ENCODE peak calls at places on chromosomes 3 and 15, in nine cellular contexts. J is left ventricle myocardium inferior; Q is body of pancreas; X is adrenal gland; K is testis; U is endodermal cell; F is thoracic aorta; I is CD8-positive, alpha-beta memory T cell; A is hepatocyte. Y is an unnamed sample.

GRCh38 chr3:50153782-50154475 is 1.2 kb upstream of the SEMA3F start:
- DNase-seq in J (no peak), Q (no peak), X (no peak), K (no peak), U (peak; percentile 62), F (no peak), I (no peak), A (no peak), Y (no peak)

GRCh38 chr3:111668912-111669488 is 73.9 kb upstream of the ZBED2 start:
- DNase-seq in J (no peak), Q (no peak), X (no peak), K (no peak), U (no peak), F (no peak), I (peak; percentile 59), A (peak; percentile 74), Y (no peak)

GRCh38 chr3:114242947-114243346 is 5.6 kb upstream of the ZNF80 start:
- DNase-seq in J (no peak), Q (no peak), X (no peak), K (no peak), U (no peak), F (no peak), I (no peak), A (no peak), Y (no peak)

GRCh38 chr3:5728085-5728484 is 540.6 kb downstream of the EDEM1 start:
- DNase-seq in J (no peak), Q (no peak), X (no peak), K (no peak), U (peak; percentile 19), F (no peak), I (no peak), A (no peak), Y (no peak)

GRCh38 chr3:112775011-112775742 is 71.5 kb downstream of the CD200R1L start:
- DNase-seq in J (no peak), Q (no peak), X (no peak), K (no peak), U (no peak), F (no peak), I (no peak), A (no peak), Y (peak; percentile 62)

GRCh38 chr3:172626241-172626640 is 84.6 kb downstream of the NCEH1 start:
- DNase-seq in J (no peak), Q (no peak), X (no peak), K (no peak), U (no peak), F (no peak), I (no peak), A (no peak), Y (peak; percentile 79)

GRCh38 chr3:63654931-63655330 is 2.5 kb downstream of the SNTN start:
- DNase-seq in J (no peak), Q (no peak), X (no peak), K (no peak), U (no peak), F (no peak), I (no peak), A (no peak), Y (no peak)

GRCh38 chr3:41681479-41681878 is 280.4 kb downstream of the ULK4 start:
- DNase-seq in J (no peak), Q (no peak), X (no peak), K (no peak), U (no peak), F (no peak), I (no peak), A (peak; percentile 23), Y (peak; percentile 25)

GRCh38 chr3:71629289-71630252 is 46.0 kb upstream of the FOXP1 start:
- DNase-seq in J (no peak), Q (no peak), X (peak; percentile 20), K (peak; percentile 25), U (no peak), F (no peak), I (no peak), A (no peak), Y (peak; percentile 1)

GRCh38 chr15:90571063-90571541 is 41.4 kb downstream of the CRTC3 start:
- DNase-seq in J (peak; percentile 38), Q (no peak), X (peak; percentile 80), K (peak; percentile 62), U (no peak), F (peak; percentile 36), I (no peak), A (no peak), Y (peak; percentile 45)

GRCh38 chr3:129507181-129507831 is 21.1 kb upstream of the RHO start:
- DNase-seq in J (peak; percentile 55), Q (no peak), X (no peak), K (no peak), U (no peak), F (no peak), I (no peak), A (no peak), Y (no peak)

GRCh38 chr3:112799946-112800345 is 46.7 kb downstream of the CD200R1L start:
- DNase-seq in J (no peak), Q (no peak), X (no peak), K (no peak), U (no peak), F (no peak), I (no peak), A (no peak), Y (no peak)

GRCh38 chr3:129756871-129757270 is 136.6 kb downstream of the TMCC1 start:
- DNase-seq in J (no peak), Q (no peak), X (no peak), K (no peak), U (no peak), F (no peak), I (no peak), A (no peak), Y (peak; percentile 69)

GRCh38 chr3:111737712-111738097 is 121.4 kb upstream of the PHLDB2 start:
- DNase-seq in J (peak; percentile 31), Q (peak; percentile 76), X (peak; percentile 67), K (peak; percentile 69), U (no peak), F (peak; percentile 40), I (no peak), A (peak; percentile 72), Y (peak; percentile 87)

GRCh38 chr15:51099185-51099584 is 4.5 kb upstream of the TNFAIP8L3 start:
- DNase-seq in J (no peak), Q (no peak), X (no peak), K (no peak), U (no peak), F (no peak), I (no peak), A (no peak), Y (no peak)

GRCh38 chr3:50274371-50275104 is 4.3 kb upstream of the LSMEM2 start:
- DNase-seq in J (peak; percentile 63), Q (peak; percentile 71), X (peak; percentile 83), K (peak; percentile 74), U (peak; percentile 96), F (no peak), I (peak; percentile 60), A (peak; percentile 83), Y (no peak)

GRCh38 chr15:77419050-77419835 is 661 bp downstream of the PEAK1 start:
- DNase-seq in J (peak; percentile 56), Q (peak; percentile 37), X (peak; percentile 25), K (peak; percentile 54), U (peak; percentile 80), F (no peak), I (peak; percentile 51), A (peak; percentile 66), Y (peak; percentile 35)

GRCh38 chr15:85307687-85308045 is 72.7 kb upstream of the AKAP13 start:
- DNase-seq in J (no peak), Q (peak; percentile 64), X (no peak), K (no peak), U (no peak), F (no peak), I (no peak), A (no peak), Y (no peak)

GRCh38 chr3:123668906-123669305 is 84.1 kb upstream of the HACD2 start:
- DNase-seq in J (no peak), Q (no peak), X (no peak), K (no peak), U (no peak), F (no peak), I (no peak), A (no peak), Y (no peak)
- H3K36me3 ChIP-seq in J (no peaks in the 10 kb centered on the region), Q (no peaks in the 10 kb centered on the region), X (no peaks in the 10 kb centered on the region), K (no peaks in the 10 kb centered on the region), U (no peaks in the 10 kb centered on the region), F (peaks cover 39% of the 10 kb centered on the region), I (no peaks in the 10 kb centered on the region), A (no peaks in the 10 kb centered on the region), Y (no peaks in the 10 kb centered on the region)

GRCh38 chr3:48929358-48930035 is 10.9 kb downstream of the ARIH2 start:
- DNase-seq in J (no peak), Q (no peak), X (no peak), K (no peak), U (no peak), F (no peak), I (no peak), A (no peak), Y (no peak)
- H3K4me3 ChIP-seq in J (peak overlapping the region; percentile 50), Q (no peak overlapping the region), X (no peak overlapping the region), K (no peak overlapping the region), U (no peak overlapping the region), F (no peak overlapping the region), I (no peak overlapping the region), A (no peak overlapping the region), Y (no peak overlapping the region)

GRCh38 chr15:27097506-27097905 is 126.5 kb downstream of the GABRG3 start:
- DNase-seq in J (no peak), Q (no peak), X (no peak), K (no peak), U (no peak), F (no peak), I (no peak), A (no peak), Y (no peak)
- H3K9me3 ChIP-seq in J (no peaks in the 10 kb centered on the region), Q (no peaks in the 10 kb centered on the region), X (no peaks in the 10 kb centered on the region), K (no peaks in the 10 kb centered on the region), U (no peaks in the 10 kb centered on the region), F (no peaks in the 10 kb centered on the region), I (no peaks in the 10 kb centered on the region), A (no peaks in the 10 kb centered on the region), Y (no peaks in the 10 kb centered on the region)

GRCh38 chr3:98808071-98808470 is 44.9 kb downstream of the ST3GAL6 start:
- DNase-seq in J (no peak), Q (no peak), X (no peak), K (no peak), U (no peak), F (no peak), I (no peak), A (no peak), Y (no peak)

GRCh38 chr3:98809561-98809960 is 46.4 kb downstream of the ST3GAL6 start:
- DNase-seq in J (no peak), Q (no peak), X (peak; percentile 25), K (no peak), U (no peak), F (no peak), I (no peak), A (peak; percentile 25), Y (no peak)

GRCh38 chr3:98812851-98813374 is 49.8 kb downstream of the ST3GAL6 start:
- DNase-seq in J (no peak), Q (no peak), X (no peak), K (no peak), U (no peak), F (no peak), I (no peak), A (peak; percentile 26), Y (peak; percentile 23)

GRCh38 chr3:98807565-98807964 is 44.4 kb downstream of the ST3GAL6 start:
- DNase-seq in J (no peak), Q (no peak), X (no peak), K (no peak), U (no peak), F (no peak), I (no peak), A (no peak), Y (no peak)

DNA sequence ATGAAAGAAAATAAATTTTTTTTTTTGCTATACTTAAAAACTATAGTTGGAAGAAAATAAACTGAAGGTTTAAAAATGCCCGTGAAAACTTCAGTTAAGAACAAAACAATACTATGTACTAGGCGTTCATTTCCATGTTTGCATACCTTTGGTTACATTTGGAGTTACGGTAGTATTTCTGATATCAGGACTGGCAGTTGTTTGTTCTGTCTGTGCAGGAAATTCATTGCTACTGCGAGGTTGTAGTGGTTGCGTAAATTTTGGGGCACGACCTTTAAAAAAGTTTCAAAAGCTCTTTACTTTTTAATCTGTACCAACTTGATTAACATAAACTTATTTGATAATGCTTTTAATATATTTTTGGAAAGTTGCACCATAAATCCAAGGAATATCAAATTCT is 47.9 kb downstream of the ST3GAL6 start:
- DNase-seq in J (no peak), Q (no peak), X (no peak), K (no peak), U (no peak), F (no peak), I (no peak), A (no peak), Y (no peak)
- H3K36me3 ChIP-seq in J (peaks cover 59% of the 10 kb centered on the region), Q (no peaks in the 10 kb centered on the region), X (no peaks in the 10 kb centered on the region), K (peaks cover 5% of the 10 kb centered on the region), U (peaks cover 85% of the 10 kb centered on the region), F (peaks cover 5% of the 10 kb centered on the region), I (no peaks in the 10 kb centered on the region), A (no peaks in the 10 kb centered on the region), Y (peaks cover 43% of the 10 kb centered on the region)

Y was measured in MG63.